ENCODE peak calls at places on chromosomes 11 and 22, in four cellular contexts. K, H, Y and U are unnamed samples.

GRCh38 chr11:64088159-64089026 is 52.7 kb downstream of the FLRT1 start:
- DNase-seq in Y (no peak), K (no peak), H (no peak), U (peak)

GRCh38 chr11:65741185-65741584 is 20.6 kb upstream of the RNASEH2C start:
- DNase-seq in K (no peak), Y (no peak), H (no peak), U (no peak)

GRCh38 chr11:15830730-15831443 is 525.5 kb downstream of the SOX6 start:
- DNase-seq in H (no peak), Y (no peak), K (no peak), U (no peak)

GRCh38 chr11:122095950-122096942 is 19.8 kb downstream of the BLID start:
- DNase-seq in Y (peak), K (no peak), H (no peak), U (no peak)

GRCh38 chr11:36218283-36218921 is 70.8 kb downstream of the COMMD9 start:
- DNase-seq in K (no peak), Y (no peak), H (no peak), U (no peak)

GRCh38 chr11:56950510-56950909 is 38.2 kb upstream of the OR5AK2 start:
- DNase-seq in K (no peak), H (no peak), Y (no peak), U (no peak)

GRCh38 chr11:133892584-133893380 is 47.5 kb upstream of the SPATA19 start:
- DNase-seq in K (no peak), H (no peak), Y (no peak), U (no peak)

GRCh38 chr22:31637375-31637937 is 24.6 kb downstream of the PISD start:
- DNase-seq in H (no peak), K (no peak), Y (no peak), U (no peak)

GRCh38 chr22:24716602-24717001 is 57.9 kb downstream of the PIWIL3 start:
- DNase-seq in Y (no peak), K (no peak), H (no peak), U (no peak)

GRCh38 chr11:119155733-119156492 is 7.1 kb downstream of the ABCG4 start:
- DNase-seq in Y (no peak), H (no peak), K (peak), U (peak)

GRCh38 chr22:21961886-21962654 is 9.4 kb upstream of the PPM1F start:
- DNase-seq in H (no peak), K (no peak), Y (peak), U (no peak)

GRCh38 chr11:34235591-34236071 is 122.2 kb downstream of the ABTB2 start:
- DNase-seq in H (no peak), K (no peak), Y (no peak), U (no peak)

GRCh38 chr11:11396290-11397042 is 43.4 kb upstream of the CSNK2A3 start:
- DNase-seq in K (no peak), H (no peak), Y (peak), U (no peak)

GRCh38 chr22:27445876-27446275 is 355.7 kb downstream of the MN1 start:
- DNase-seq in H (no peak), Y (no peak), K (no peak), U (no peak)

GRCh38 chr11:69048718-69049489 is at the start of gene TPCN2:
- DNase-seq in H (peak), K (peak), Y (peak), U (peak)
- TF ChIP-seq CTCF in H (no peak), K (no peak), Y (no peak), U (no peak)

DNA sequence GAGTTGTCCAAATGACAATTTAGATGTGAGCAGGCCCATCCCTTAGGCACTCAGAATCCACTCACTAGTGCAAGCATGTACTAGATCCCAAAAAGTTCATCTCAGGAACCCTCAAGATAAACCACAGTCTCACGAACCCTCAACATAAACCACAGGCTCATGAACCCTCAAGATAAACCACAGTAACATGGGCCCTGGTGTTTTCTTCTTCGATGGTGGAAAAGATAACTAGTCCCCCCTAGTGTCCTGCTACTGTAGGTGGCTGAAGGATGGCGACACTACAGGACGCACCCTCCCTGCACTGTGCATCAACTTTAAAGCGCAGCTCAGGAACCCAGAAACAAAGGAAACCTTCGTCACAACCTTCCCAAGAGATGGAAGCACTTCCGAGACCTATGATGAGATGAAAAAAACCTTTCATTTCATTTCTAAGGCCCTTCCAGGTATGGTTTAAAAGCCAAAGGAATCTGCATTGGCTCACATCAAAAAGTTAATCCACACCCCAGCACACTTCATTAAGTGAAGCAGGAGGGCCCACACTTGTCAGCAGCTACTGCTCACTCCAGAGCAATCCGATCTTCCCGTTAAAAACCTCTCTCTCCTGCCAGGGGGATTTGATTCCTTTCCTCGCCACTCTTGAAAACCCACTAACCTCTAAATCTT is 2.4 kb downstream of the LARGE1 start:
- DNase-seq in K (peak), Y (peak), H (no peak), U (no peak)
- TF ChIP-seq CTCF in K (peak), Y (peak), H (no peak), U (peak)

DNA sequence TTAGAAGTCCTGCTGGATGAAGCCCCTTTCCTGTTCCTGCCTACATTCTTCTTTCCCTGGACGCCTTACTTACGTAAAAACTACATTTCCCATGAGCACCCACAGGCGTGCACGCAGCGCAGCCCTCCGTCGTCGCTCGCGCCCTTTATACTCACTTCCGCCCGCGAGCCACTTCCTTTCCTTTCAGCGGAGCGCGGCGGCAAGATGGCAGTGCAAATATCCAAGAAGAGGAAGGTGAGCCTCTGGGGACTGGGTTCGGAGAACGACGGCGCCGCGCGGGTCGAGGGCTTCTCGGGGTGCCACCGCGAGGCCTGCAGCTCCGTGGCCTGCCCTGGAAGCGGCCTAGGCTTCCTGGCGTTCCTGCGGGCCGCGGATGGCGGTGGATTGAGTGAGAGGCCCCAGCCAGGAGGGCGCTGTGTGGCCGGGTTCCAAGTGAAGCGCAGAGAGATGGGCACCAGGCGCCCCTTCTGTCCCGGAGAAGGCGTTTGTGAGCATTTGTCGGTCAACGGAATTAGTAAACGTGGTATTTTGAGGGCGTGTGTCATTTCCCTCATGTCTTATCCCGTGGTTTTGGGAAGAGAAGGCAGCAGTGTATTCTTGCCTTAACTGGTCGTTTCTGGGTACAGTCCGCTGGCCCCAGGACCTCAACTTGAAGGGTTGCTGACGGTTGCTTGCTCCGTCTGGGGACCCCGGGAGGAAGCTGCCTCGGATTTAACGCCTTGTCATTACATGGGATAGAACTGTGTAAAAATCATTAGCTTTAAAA is at the start of gene RPS3:
- DNase-seq in H (peak), K (peak), Y (peak), U (peak)
- TF ChIP-seq CTCF in H (peak), K (no peak), Y (peak), U (no peak)

DNA sequence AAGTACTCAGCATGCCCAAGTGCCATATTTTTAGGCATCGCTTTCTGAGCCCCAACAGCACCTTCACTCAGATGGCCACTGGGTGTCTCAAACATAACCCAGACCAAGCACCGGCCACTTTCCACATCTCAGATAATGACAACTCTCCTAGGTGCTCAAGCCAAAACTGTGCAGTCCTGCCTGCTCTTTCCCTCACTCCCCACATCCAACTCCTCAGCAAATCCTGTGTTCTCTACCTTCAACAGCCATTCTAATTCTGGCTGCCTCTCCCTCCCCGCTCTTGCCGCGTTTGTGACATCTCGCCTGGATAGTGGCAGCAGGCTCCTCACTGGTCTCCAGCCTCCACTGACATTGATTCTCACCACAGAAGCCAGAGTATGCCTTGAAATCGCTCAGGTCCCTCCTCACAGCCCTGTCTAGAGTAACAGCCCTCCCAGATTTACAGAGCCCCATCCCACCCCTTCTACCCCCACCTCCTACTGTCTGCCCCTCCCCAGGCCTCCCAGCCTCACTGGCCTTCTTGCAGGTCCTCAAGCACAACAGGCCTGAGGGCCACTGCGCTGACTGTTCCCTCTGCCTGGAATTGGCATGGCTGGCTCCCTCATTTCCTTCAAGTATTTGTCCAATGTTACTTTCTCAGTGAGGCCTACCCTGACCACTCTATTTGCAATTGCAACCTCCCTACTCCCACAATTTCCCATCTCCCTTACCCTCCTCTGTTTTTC is 1.3 kb upstream of the PHETA2 start:
- DNase-seq in K (no peak), Y (no peak), H (no peak), U (no peak)
- TF ChIP-seq CTCF in K (no peak), Y (no peak), H (no peak), U (peak)

GRCh38 chr11:91763331-91763730 is 461.3 kb upstream of the FAT3 start:
- DNase-seq in K (no peak), Y (no peak), H (no peak), U (no peak)
- TF ChIP-seq CTCF in K (no peak), Y (no peak), H (no peak), U (no peak)

DNA sequence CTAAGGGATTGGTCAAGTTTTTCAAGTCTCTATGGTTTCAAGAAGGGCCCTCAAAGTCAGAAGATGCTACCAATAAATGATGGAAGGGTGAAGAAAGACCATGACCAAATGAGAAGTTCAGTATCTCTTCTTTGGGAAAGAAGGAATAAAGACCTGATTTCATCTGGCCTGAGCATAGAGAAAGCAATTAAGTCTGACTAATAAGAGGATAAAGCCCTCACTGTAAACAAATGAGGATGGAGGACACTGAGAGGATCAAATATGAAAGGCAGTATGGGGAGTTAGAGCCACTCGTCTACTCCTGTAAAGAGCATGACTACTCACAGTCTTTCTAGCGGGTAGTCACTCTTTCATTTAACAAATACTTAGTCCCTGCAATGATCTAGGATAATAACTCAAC is 44.6 kb downstream of the FAM168A start:
- DNase-seq in K (no peak), H (no peak), Y (no peak), U (no peak)
- TF ChIP-seq CTCF in K (no peak), H (no peak), Y (no peak), U (no peak)